ENCODE peak calls at places on chromosomes 1 and 21, in ten cellular contexts. L is CD4-positive, alpha-beta memory T cell; P is adrenal gland; Z is stimulated activated CD4-positive, alpha-beta T cell treated with anti-CD3 and anti-CD28 coated beads, TNF-alpha, amount 100 ng/mL, for 1 hour; V is activated naive CD8-positive, alpha-beta T cell treated with anti-CD3 and anti-CD28 coated beads for 36 hours; M is AML-193; Q is fibroblast of pulmonary artery; J is T-helper 17 cell; T is NCI-H524; W is GM06990. E is an unnamed sample.

GRCh38 chr1:89068291-89068690 is 3.3 kb upstream of the GBP1 start:
- DNase-seq in L (no peak), P (no peak), Z (no peak), V (no peak), M (no peak), Q (peak; percentile 7), J (no peak), T (no peak), W (no peak), E (no peak)

GRCh38 chr1:85289207-85289847 is 12.9 kb upstream of the BCL10 start:
- DNase-seq in L (no peak), P (no peak), Z (no peak), V (no peak), M (no peak), Q (peak; percentile 79), J (no peak), T (no peak), W (no peak), E (no peak)

GRCh38 chr21:24939288-24939687 is 668.0 kb downstream of the MRPL39 start:
- DNase-seq in L (no peak), P (peak; percentile 17), Z (no peak), V (no peak), M (no peak), Q (no peak), J (no peak), T (no peak), W (no peak), E (no peak)

GRCh38 chr1:186974774-186975181 is 146.0 kb downstream of the PLA2G4A start:
- DNase-seq in L (no peak), P (no peak), Z (no peak), V (no peak), M (no peak), Q (peak; percentile 88), J (no peak), T (no peak), W (no peak), E (no peak)

GRCh38 chr1:203464226-203464625 is 11.4 kb upstream of the PRELP start:
- DNase-seq in L (no peak), P (no peak), Z (no peak), V (no peak), M (no peak), Q (no peak), J (no peak), T (no peak), W (no peak), E (no peak)

GRCh38 chr21:37253991-37254390 is 13.1 kb downstream of the VPS26C start:
- DNase-seq in L (no peak), P (no peak), Z (no peak), V (no peak), M (no peak), Q (no peak), J (no peak), T (no peak), W (no peak), E (no peak)

GRCh38 chr1:81478217-81478616 is 322.5 kb upstream of the ADGRL2 start:
- DNase-seq in L (no peak), P (no peak), Z (no peak), V (no peak), M (no peak), Q (no peak), J (no peak), T (peak; percentile 86), W (no peak), E (no peak)

GRCh38 chr1:206011057-206011456 is 7.9 kb upstream of the RAB7B start:
- DNase-seq in L (no peak), P (no peak), Z (no peak), V (peak; percentile 35), M (no peak), Q (no peak), J (no peak), T (no peak), W (no peak), E (no peak)

GRCh38 chr1:26165126-26165892 is 3.5 kb downstream of the C1orf232 start:
- DNase-seq in L (no peak), P (no peak), Z (no peak), V (no peak), M (no peak), Q (no peak), J (no peak), T (peak; percentile 77), W (no peak), E (no peak)

GRCh38 chr1:1677718-1678580 is 14.6 kb downstream of the SLC35E2B start:
- DNase-seq in L (peak; percentile 60), P (no peak), Z (peak; percentile 43), V (peak; percentile 62), M (no peak), Q (no peak), J (no peak), T (no peak), W (peak; percentile 88), E (peak; percentile 18)

GRCh38 chr1:182718311-182718710 is 33.9 kb upstream of the RGS8 start:
- DNase-seq in L (no peak), P (no peak), Z (no peak), V (no peak), M (no peak), Q (no peak), J (no peak), T (no peak), W (no peak), E (no peak)

GRCh38 chr21:42411197-42411869 is 7.6 kb downstream of the UBASH3A start:
- DNase-seq in L (no peak), P (no peak), Z (no peak), V (peak; percentile 40), M (no peak), Q (no peak), J (peak; percentile 27), T (peak; percentile 29), W (no peak), E (no peak)

GRCh38 chr1:166944186-166944967 is 31.0 kb downstream of the ILDR2 start:
- DNase-seq in L (no peak), P (no peak), Z (no peak), V (no peak), M (no peak), Q (peak; percentile 52), J (no peak), T (no peak), W (no peak), E (no peak)

GRCh38 chr1:237470712-237471310 is 419.9 kb downstream of the ZP4 start:
- DNase-seq in L (no peak), P (no peak), Z (no peak), V (no peak), M (no peak), Q (no peak), J (no peak), T (peak; percentile 56), W (no peak), E (no peak)

GRCh38 chr21:35039595-35040291 is 9.4 kb downstream of the RUNX1 start:
- DNase-seq in L (no peak), P (no peak), Z (no peak), V (no peak), M (no peak), Q (no peak), J (no peak), T (peak; percentile 40), W (no peak), E (no peak)

GRCh38 chr1:24926596-24927249 is 3.4 kb downstream of the RUNX3 start:
- DNase-seq in L (peak; percentile 38), P (no peak), Z (no peak), V (no peak), M (peak; percentile 53), Q (no peak), J (no peak), T (no peak), W (no peak), E (no peak)

GRCh38 chr1:23483327-23484252 is at the start of gene ASAP3:
- DNase-seq in L (no peak), P (peak; percentile 70), Z (peak; percentile 10), V (peak; percentile 14), M (no peak), Q (peak; percentile 63), J (peak; percentile 25), T (no peak), W (no peak), E (peak; percentile 6)

GRCh38 chr21:30194701-30195299 is 21.1 kb downstream of the CLDN8 start:
- DNase-seq in L (no peak), P (no peak), Z (no peak), V (no peak), M (peak; percentile 53), Q (peak; percentile 60), J (no peak), T (peak; percentile 73), W (no peak), E (no peak)

GRCh38 chr1:219088778-219089557 is 84.7 kb upstream of the LYPLAL1 start:
- DNase-seq in L (no peak), P (peak; percentile 34), Z (no peak), V (no peak), M (peak; percentile 96), Q (peak; percentile 98), J (no peak), T (no peak), W (peak; percentile 62), E (no peak)

GRCh38 chr1:108854226-108855019 is 2.5 kb downstream of the AKNAD1 start:
- DNase-seq in L (no peak), P (no peak), Z (no peak), V (no peak), M (no peak), Q (no peak), J (no peak), T (no peak), W (no peak), E (no peak)

GRCh38 chr1:151990856-151991198 is 2.8 kb downstream of the S100A10 start:
- DNase-seq in L (no peak), P (peak; percentile 56), Z (no peak), V (no peak), M (no peak), Q (peak; percentile 68), J (no peak), T (no peak), W (no peak), E (no peak)

GRCh38 chr1:156436319-156437043 is 64.1 kb downstream of the MEF2D start:
- DNase-seq in L (no peak), P (no peak), Z (no peak), V (no peak), M (no peak), Q (no peak), J (no peak), T (peak; percentile 18), W (no peak), E (no peak)

GRCh38 chr1:108533351-108534083 is 26.4 kb upstream of the EEIG2 start:
- DNase-seq in L (no peak), P (no peak), Z (no peak), V (peak; percentile 37), M (no peak), Q (no peak), J (no peak), T (no peak), W (peak; percentile 53), E (no peak)

GRCh38 chr1:246761386-246761785 is 37.2 kb downstream of the SCCPDH start:
- DNase-seq in L (no peak), P (no peak), Z (no peak), V (no peak), M (no peak), Q (no peak), J (no peak), T (no peak), W (no peak), E (no peak)

GRCh38 chr1:158067651-158068050 is 74.2 kb downstream of the KIRREL1 start:
- DNase-seq in L (no peak), P (no peak), Z (no peak), V (no peak), M (no peak), Q (peak; percentile 50), J (no peak), T (peak; percentile 40), W (no peak), E (no peak)

GRCh38 chr1:18397636-18398035 is 83.1 kb upstream of the KLHDC7A start:
- DNase-seq in L (no peak), P (no peak), Z (no peak), V (no peak), M (no peak), Q (no peak), J (no peak), T (peak; percentile 16), W (no peak), E (no peak)

GRCh38 chr1:41175546-41175945 is 66.6 kb downstream of the SCMH1 start:
- DNase-seq in L (no peak), P (no peak), Z (no peak), V (no peak), M (no peak), Q (peak; percentile 52), J (no peak), T (no peak), W (no peak), E (no peak)

GRCh38 chr1:163182330-163182949 is 20.3 kb downstream of the RGS5 start:
- DNase-seq in L (no peak), P (no peak), Z (no peak), V (no peak), M (no peak), Q (no peak), J (no peak), T (no peak), W (no peak), E (no peak)